ENCODE peak calls at places on chromosome 3, in eight cellular contexts. One of them, this sample, is unnamed.

GRCh38 chr3:3628676-3629328 is 170.4 kb upstream of the LRRN1 start:
- DNase-seq in adrenal gland: no peak
- DNase-seq in AG04449: no peak
- DNase-seq in mucosa of descending colon: no peak
- DNase-seq in fibroblast of the aortic adventitia: no peak
- DNase-seq in colonic mucosa: no peak
- DNase-seq in NB4: no peak
- DNase-seq in tibial artery: no peak
- DNase-seq in this sample: no peak

GRCh38 chr3:160447544-160447943 is 2.0 kb downstream of the TRIM59 start:
- DNase-seq in adrenal gland: no peak
- DNase-seq in AG04449: no peak
- DNase-seq in mucosa of descending colon: no peak
- DNase-seq in fibroblast of the aortic adventitia: peak; percentile 55
- DNase-seq in colonic mucosa: no peak
- DNase-seq in NB4: no peak
- DNase-seq in tibial artery: no peak
- DNase-seq in this sample: peak; percentile 63

GRCh38 chr3:43998374-43998840 is 243.3 kb upstream of the TOPAZ1 start:
- DNase-seq in adrenal gland: no peak
- DNase-seq in AG04449: no peak
- DNase-seq in mucosa of descending colon: no peak
- DNase-seq in fibroblast of the aortic adventitia: no peak
- DNase-seq in colonic mucosa: no peak
- DNase-seq in NB4: no peak
- DNase-seq in tibial artery: no peak
- DNase-seq in this sample: peak; percentile 25

GRCh38 chr3:194869482-194870169 is 183.9 kb downstream of the FAM43A start:
- DNase-seq in adrenal gland: no peak
- DNase-seq in AG04449: no peak
- DNase-seq in mucosa of descending colon: no peak
- DNase-seq in fibroblast of the aortic adventitia: peak; percentile 85
- DNase-seq in colonic mucosa: no peak
- DNase-seq in NB4: peak; percentile 20
- DNase-seq in tibial artery: no peak
- DNase-seq in this sample: peak; percentile 97

GRCh38 chr3:29777869-29778268 is 497.0 kb downstream of the RBMS3 start:
- DNase-seq in adrenal gland: no peak
- DNase-seq in AG04449: no peak
- DNase-seq in mucosa of descending colon: no peak
- DNase-seq in fibroblast of the aortic adventitia: no peak
- DNase-seq in colonic mucosa: no peak
- DNase-seq in NB4: no peak
- DNase-seq in tibial artery: no peak
- DNase-seq in this sample: no peak

GRCh38 chr3:123039178-123039577 is 11.6 kb upstream of the SEMA5B start:
- DNase-seq in adrenal gland: no peak
- DNase-seq in AG04449: no peak
- DNase-seq in mucosa of descending colon: no peak
- DNase-seq in fibroblast of the aortic adventitia: no peak
- DNase-seq in colonic mucosa: no peak
- DNase-seq in NB4: no peak
- DNase-seq in tibial artery: no peak
- DNase-seq in this sample: no peak

GRCh38 chr3:3334456-3334855 is 155.0 kb upstream of the CRBN start:
- DNase-seq in adrenal gland: no peak
- DNase-seq in AG04449: no peak
- DNase-seq in mucosa of descending colon: no peak
- DNase-seq in fibroblast of the aortic adventitia: no peak
- DNase-seq in colonic mucosa: no peak
- DNase-seq in NB4: no peak
- DNase-seq in tibial artery: no peak
- DNase-seq in this sample: no peak

GRCh38 chr3:113274959-113275556 is 63.7 kb downstream of the BOC start:
- DNase-seq in adrenal gland: no peak
- DNase-seq in AG04449: no peak
- DNase-seq in mucosa of descending colon: no peak
- DNase-seq in fibroblast of the aortic adventitia: no peak
- DNase-seq in colonic mucosa: no peak
- DNase-seq in NB4: no peak
- DNase-seq in tibial artery: no peak
- DNase-seq in this sample: no peak

GRCh38 chr3:135077186-135077585 is 282.1 kb downstream of the EPHB1 start:
- DNase-seq in adrenal gland: no peak
- DNase-seq in AG04449: no peak
- DNase-seq in mucosa of descending colon: no peak
- DNase-seq in fibroblast of the aortic adventitia: no peak
- DNase-seq in colonic mucosa: no peak
- DNase-seq in NB4: no peak
- DNase-seq in tibial artery: no peak
- DNase-seq in this sample: no peak

GRCh38 chr3:41418961-41419691 is 219.8 kb downstream of the CTNNB1 start:
- DNase-seq in adrenal gland: no peak
- DNase-seq in AG04449: peak; percentile 7
- DNase-seq in mucosa of descending colon: no peak
- DNase-seq in fibroblast of the aortic adventitia: peak; percentile 24
- DNase-seq in colonic mucosa: no peak
- DNase-seq in NB4: peak; percentile 1
- DNase-seq in tibial artery: no peak
- DNase-seq in this sample: peak; percentile 89

GRCh38 chr3:127073931-127074820 is 91.3 kb downstream of the PLXNA1 start:
- DNase-seq in adrenal gland: no peak
- DNase-seq in AG04449: no peak
- DNase-seq in mucosa of descending colon: no peak
- DNase-seq in fibroblast of the aortic adventitia: peak; percentile 74
- DNase-seq in colonic mucosa: no peak
- DNase-seq in NB4: peak; percentile 7
- DNase-seq in tibial artery: peak; percentile 64
- DNase-seq in this sample: no peak

GRCh38 chr3:119559441-119559963 is at the start of gene CD80:
- DNase-seq in adrenal gland: peak; percentile 80
- DNase-seq in AG04449: peak; percentile 5
- DNase-seq in mucosa of descending colon: peak; percentile 61
- DNase-seq in fibroblast of the aortic adventitia: peak; percentile 45
- DNase-seq in colonic mucosa: peak; percentile 70
- DNase-seq in NB4: peak; percentile 78
- DNase-seq in tibial artery: no peak
- DNase-seq in this sample: peak; percentile 52

GRCh38 chr3:38829404-38829803 is 13.4 kb upstream of the SCN10A start:
- DNase-seq in adrenal gland: no peak
- DNase-seq in AG04449: peak; percentile 38
- DNase-seq in mucosa of descending colon: no peak
- DNase-seq in fibroblast of the aortic adventitia: peak; percentile 89
- DNase-seq in colonic mucosa: no peak
- DNase-seq in NB4: peak; percentile 88
- DNase-seq in tibial artery: peak; percentile 66
- DNase-seq in this sample: peak; percentile 91

DNA sequence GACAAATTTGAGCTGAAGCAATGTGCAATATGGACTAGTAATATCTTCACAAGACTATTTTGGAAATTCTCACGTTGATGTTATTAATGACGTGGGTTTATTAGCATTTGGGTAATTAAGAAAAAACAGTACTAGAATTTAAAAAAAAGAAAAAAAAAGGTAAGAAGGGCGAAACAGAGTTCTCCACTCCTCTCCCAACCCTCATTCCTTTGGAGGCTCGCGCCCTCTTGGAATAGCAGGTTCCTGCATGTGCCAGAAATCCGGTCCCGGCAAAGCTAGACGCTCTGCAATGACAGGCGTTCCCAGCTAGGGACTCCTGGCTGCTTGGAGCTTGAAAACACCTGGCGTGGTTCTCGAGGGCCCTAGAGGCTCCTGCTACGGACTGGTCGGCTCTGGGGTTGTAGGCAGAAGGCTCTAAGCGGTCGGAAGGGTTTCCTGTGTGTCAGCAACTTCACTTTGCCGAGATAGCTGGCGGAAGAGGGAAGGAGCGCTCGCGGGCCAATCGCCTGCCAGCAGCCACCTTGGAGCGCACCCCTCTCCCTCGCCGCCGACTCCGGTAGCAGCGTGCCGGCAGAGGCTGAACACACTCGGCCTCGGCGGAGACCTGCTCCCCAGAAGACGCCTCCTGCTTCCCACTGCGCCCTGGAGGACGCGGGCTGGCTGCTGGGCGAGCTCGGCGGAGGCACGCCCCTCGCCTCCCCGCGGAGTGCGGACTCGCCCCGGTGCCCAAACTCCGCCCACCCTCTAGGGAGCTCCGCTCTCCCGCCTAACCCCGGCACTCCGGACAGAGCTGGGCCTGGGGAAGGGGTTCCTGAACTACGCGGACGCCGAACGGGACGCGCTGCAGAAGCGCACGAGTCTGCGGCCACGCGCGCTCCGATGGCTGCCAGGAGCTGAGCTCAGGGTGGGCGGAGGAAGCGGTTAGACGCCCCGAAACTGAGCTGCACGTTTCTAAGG is at the start of gene P2RY1:
- DNase-seq in adrenal gland: peak; percentile 64
- DNase-seq in AG04449: no peak
- DNase-seq in mucosa of descending colon: peak; percentile 86
- DNase-seq in fibroblast of the aortic adventitia: peak; percentile 35
- DNase-seq in colonic mucosa: peak; percentile 85
- DNase-seq in NB4: peak; percentile 84
- DNase-seq in tibial artery: peak; percentile 70
- DNase-seq in this sample: peak; percentile 32
- TF ChIP-seq CTCF in adrenal gland: no peak
- TF ChIP-seq CTCF in AG04449: no peak
- TF ChIP-seq CTCF in mucosa of descending colon: no peak
- TF ChIP-seq CTCF in fibroblast of the aortic adventitia: peak; percentile 6
- TF ChIP-seq CTCF in colonic mucosa: peak; percentile 16
- TF ChIP-seq CTCF in NB4: no peak
- TF ChIP-seq CTCF in tibial artery: no peak
- TF ChIP-seq CTCF in this sample: no peak

GRCh38 chr3:33417051-33417673 is 23.0 kb downstream of the UBP1 start:
- DNase-seq in adrenal gland: no peak
- DNase-seq in AG04449: no peak
- DNase-seq in mucosa of descending colon: no peak
- DNase-seq in fibroblast of the aortic adventitia: no peak
- DNase-seq in colonic mucosa: no peak
- DNase-seq in NB4: peak; percentile 59
- DNase-seq in tibial artery: no peak
- DNase-seq in this sample: peak; percentile 68

GRCh38 chr3:33425456-33425855 is 14.7 kb downstream of the UBP1 start:
- DNase-seq in adrenal gland: no peak
- DNase-seq in AG04449: no peak
- DNase-seq in mucosa of descending colon: no peak
- DNase-seq in fibroblast of the aortic adventitia: peak; percentile 17
- DNase-seq in colonic mucosa: no peak
- DNase-seq in NB4: no peak
- DNase-seq in tibial artery: no peak
- DNase-seq in this sample: no peak

GRCh38 chr3:33424606-33425453 is 15.4 kb downstream of the UBP1 start:
- DNase-seq in adrenal gland: no peak
- DNase-seq in AG04449: no peak
- DNase-seq in mucosa of descending colon: no peak
- DNase-seq in fibroblast of the aortic adventitia: no peak
- DNase-seq in colonic mucosa: no peak
- DNase-seq in NB4: no peak
- DNase-seq in tibial artery: no peak
- DNase-seq in this sample: no peak

GRCh38 chr3:33419948-33420347 is 20.3 kb downstream of the UBP1 start:
- DNase-seq in adrenal gland: no peak
- DNase-seq in AG04449: no peak
- DNase-seq in mucosa of descending colon: no peak
- DNase-seq in fibroblast of the aortic adventitia: peak; percentile 9
- DNase-seq in colonic mucosa: no peak
- DNase-seq in NB4: no peak
- DNase-seq in tibial artery: no peak
- DNase-seq in this sample: no peak

GRCh38 chr3:33420966-33421365 is 19.2 kb downstream of the UBP1 start:
- DNase-seq in adrenal gland: no peak
- DNase-seq in AG04449: no peak
- DNase-seq in mucosa of descending colon: no peak
- DNase-seq in fibroblast of the aortic adventitia: no peak
- DNase-seq in colonic mucosa: no peak
- DNase-seq in NB4: no peak
- DNase-seq in tibial artery: no peak
- DNase-seq in this sample: no peak
- H3K4me3 ChIP-seq in adrenal gland: no peak overlapping the region
- H3K4me3 ChIP-seq in AG04449: no peak overlapping the region
- H3K4me3 ChIP-seq in mucosa of descending colon: no peak overlapping the region
- H3K4me3 ChIP-seq in fibroblast of the aortic adventitia: no peak overlapping the region
- H3K4me3 ChIP-seq in colonic mucosa: no peak overlapping the region
- H3K4me3 ChIP-seq in NB4: no peak overlapping the region
- H3K4me3 ChIP-seq in tibial artery: no peak overlapping the region
- H3K4me3 ChIP-seq in this sample: no peak overlapping the region

DNA sequence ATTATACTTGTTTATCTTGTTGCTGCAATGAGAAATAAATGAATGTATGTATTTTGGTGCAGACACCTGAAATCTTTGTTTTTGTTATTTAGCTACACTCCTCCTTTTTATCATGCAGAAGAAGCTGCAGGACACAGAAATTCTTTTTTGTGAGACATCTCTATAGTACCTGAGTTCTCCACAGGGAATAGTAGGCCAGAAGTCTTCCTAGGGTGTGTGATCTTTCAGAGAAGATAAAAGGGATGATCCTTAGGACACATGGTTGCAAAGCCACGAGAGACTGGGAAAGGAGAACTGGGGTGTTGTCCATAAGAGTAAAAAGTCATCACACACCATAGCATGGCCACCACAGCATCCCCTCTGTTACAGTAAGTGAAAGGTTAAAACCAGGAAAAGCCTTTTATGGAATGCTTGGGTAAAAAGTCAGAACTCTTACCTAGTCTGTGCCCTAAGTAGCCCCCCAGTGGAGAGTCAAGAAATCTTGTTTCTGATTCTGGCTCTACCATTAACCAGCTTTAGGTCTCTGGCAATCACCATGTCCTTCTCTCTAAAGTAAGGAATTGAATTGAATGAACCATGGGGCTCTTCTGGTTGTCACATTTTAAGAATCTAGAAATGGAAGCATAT is 31.9 kb upstream of the ADGRG7 start:
- DNase-seq in adrenal gland: no peak
- DNase-seq in AG04449: no peak
- DNase-seq in mucosa of descending colon: no peak
- DNase-seq in fibroblast of the aortic adventitia: no peak
- DNase-seq in colonic mucosa: no peak
- DNase-seq in NB4: no peak
- DNase-seq in tibial artery: no peak
- DNase-seq in this sample: no peak
- TF ChIP-seq CTCF in adrenal gland: no peak
- TF ChIP-seq CTCF in AG04449: no peak
- TF ChIP-seq CTCF in mucosa of descending colon: no peak
- TF ChIP-seq CTCF in fibroblast of the aortic adventitia: no peak
- TF ChIP-seq CTCF in colonic mucosa: no peak
- TF ChIP-seq CTCF in NB4: no peak
- TF ChIP-seq CTCF in tibial artery: no peak
- TF ChIP-seq CTCF in this sample: no peak

DNA sequence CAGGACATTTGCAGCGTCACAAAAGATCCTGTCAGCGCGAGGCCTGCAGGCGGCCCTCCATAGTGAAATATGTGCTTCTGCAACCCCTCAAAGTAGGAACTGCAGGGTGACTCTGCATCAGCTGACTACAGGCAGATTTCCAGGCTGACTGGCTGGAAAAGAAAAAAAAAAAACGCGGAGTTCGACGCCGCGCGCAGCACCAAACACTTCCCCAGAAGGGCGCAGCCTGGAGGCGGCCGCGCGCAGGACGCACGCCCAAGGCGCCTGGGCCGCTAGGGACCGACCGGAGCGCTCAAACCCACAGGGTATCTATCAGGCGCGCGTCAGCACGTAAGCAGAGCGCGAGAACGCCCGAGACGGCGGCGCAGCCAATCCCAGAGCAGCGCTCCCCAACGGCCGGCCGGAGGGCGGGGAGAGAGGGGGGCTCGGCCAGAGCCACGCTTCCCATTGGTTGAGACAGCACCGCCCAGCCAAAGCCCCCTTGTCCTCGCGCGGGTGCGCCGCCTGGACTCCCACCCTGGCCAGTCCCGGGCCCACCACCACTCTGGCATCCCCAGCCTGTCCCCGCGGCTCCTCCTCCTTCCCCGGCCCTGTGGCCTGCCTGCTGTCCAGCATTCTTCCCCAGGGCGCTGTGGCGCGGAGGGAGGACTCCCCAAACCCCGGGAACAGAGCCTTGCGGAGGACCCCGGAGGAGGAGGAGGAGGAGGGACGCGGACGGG is 1.0 kb downstream of the BDH1 start:
- DNase-seq in adrenal gland: peak; percentile 98
- DNase-seq in AG04449: peak; percentile 71
- DNase-seq in mucosa of descending colon: peak; percentile 98
- DNase-seq in fibroblast of the aortic adventitia: peak; percentile 94
- DNase-seq in colonic mucosa: peak; percentile 98
- DNase-seq in NB4: peak; percentile 98
- DNase-seq in tibial artery: peak; percentile 98
- DNase-seq in this sample: peak; percentile 94
- H3K4me3 ChIP-seq in adrenal gland: peak overlapping the region; percentile 93
- H3K4me3 ChIP-seq in AG04449: peak overlapping the region; percentile 95
- H3K4me3 ChIP-seq in mucosa of descending colon: peak overlapping the region; percentile 75
- H3K4me3 ChIP-seq in fibroblast of the aortic adventitia: peak overlapping the region; percentile 86
- H3K4me3 ChIP-seq in colonic mucosa: peak overlapping the region; percentile 84
- H3K4me3 ChIP-seq in NB4: peak overlapping the region; percentile 80
- H3K4me3 ChIP-seq in tibial artery: peak overlapping the region; percentile 89
- H3K4me3 ChIP-seq in this sample: peak overlapping the region; percentile 83

This sample was measured in fibroblast of mammary gland.